ENCODE peak calls at places on chromosomes 2 and 18, in eight cellular contexts. P is activated T-helper 1 cell treated with anti-CD3 and anti-CD28 coated beads, Interleukin-12 subunit alpha, Interleukin-12 subunit beta, Interleukin-2, Interleukin-4 antibody, amounts not matched to agents 30 ng/mL and 10 ng/mL and 1 ng/mL, durations not matched to agents 14 hours and 24 hours and 36 hours; H is kidney glomerular epithelial cell; J is fibroblast of the conjunctiva; B is T-helper 2 cell; E is fibroblast of mammary gland; I is aorta; T is posterior vena cava. D is an unnamed sample.
A peak's percentile ranks its signal among the peaks of the same experiment; 100 is the strongest.

GRCh38 chr2:231894566-231895380 is 31.4 kb downstream of the NPPC start:
- DNase-seq in P (no peak), H (no peak), J (no peak), B (no peak), E (no peak), I (no peak), T (peak; percentile 55), D (no peak)

GRCh38 chr18:45551417-45551816 is 63.9 kb upstream of the SLC14A2 start:
- DNase-seq in P (no peak), H (no peak), J (no peak), B (no peak), E (no peak), I (no peak), T (no peak), D (no peak)

GRCh38 chr18:1848716-1849115 is 722.6 kb downstream of the METTL4 start:
- DNase-seq in P (no peak), H (no peak), J (no peak), B (no peak), E (no peak), I (no peak), T (no peak), D (no peak)

GRCh38 chr2:31297751-31298150 is 63.8 kb downstream of the EHD3 start:
- DNase-seq in P (no peak), H (peak; percentile 50), J (no peak), B (no peak), E (peak; percentile 31), I (no peak), T (no peak), D (no peak)

GRCh38 chr2:240586919-240587800 is 626 bp downstream of the CAPN10 start:
- DNase-seq in P (peak; percentile 61), H (no peak), J (no peak), B (peak; percentile 54), E (peak; percentile 14), I (peak; percentile 23), T (peak; percentile 86), D (peak; percentile 50)

GRCh38 chr2:191802180-191802579 is 44.7 kb downstream of the CAVIN2 start:
- DNase-seq in P (no peak), H (no peak), J (no peak), B (no peak), E (no peak), I (no peak), T (no peak), D (no peak)

GRCh38 chr2:66587216-66587615 is 152.3 kb downstream of the MEIS1 start:
- DNase-seq in P (no peak), H (no peak), J (no peak), B (no peak), E (no peak), I (no peak), T (no peak), D (peak; percentile 14)

GRCh38 chr2:205352593-205352992 is 329.7 kb upstream of the NRP2 start:
- DNase-seq in P (no peak), H (no peak), J (peak; percentile 68), B (no peak), E (peak; percentile 63), I (no peak), T (no peak), D (no peak)